ENCODE peak calls at places on chromosomes 5 and 9, in six cellular contexts. H is HCT116, D is PC-3, Z is MM.1S, V is neural progenitor cell, I is SK-N-SH. K is an unnamed sample.

GRCh38 chr5:84059672-84060071 is 325.0 kb downstream of the EDIL3 start:
- DNase-seq in H (no peak), V (no peak), I (no peak), D (peak; percentile 60), Z (no peak), K (no peak)

GRCh38 chr9:38355526-38356120 is 36.9 kb upstream of the ALDH1B1 start:
- DNase-seq in V (no peak), D (no peak), Z (no peak), I (no peak), H (no peak), K (no peak)

GRCh38 chr9:129867138-129868032 is 32.1 kb downstream of the USP20 start:
- DNase-seq in Z (no peak), H (no peak), D (no peak), I (no peak), V (no peak), K (no peak)

GRCh38 chr9:111648066-111648465 is 13.3 kb upstream of the GNG10 start:
- DNase-seq in D (no peak), H (no peak), Z (no peak), I (no peak), V (no peak), K (no peak)

GRCh38 chr5:60802216-60802615 is 41.9 kb downstream of the ELOVL7 start:
- DNase-seq in D (no peak), I (no peak), V (no peak), H (no peak), Z (no peak), K (no peak)

GRCh38 chr5:35822541-35822940 is 34.1 kb upstream of the IL7R start:
- DNase-seq in D (no peak), Z (no peak), V (no peak), H (no peak), I (no peak), K (no peak)

GRCh38 chr5:146797683-146798082 is 80.9 kb downstream of the PPP2R2B start:
- DNase-seq in I (no peak), H (no peak), V (peak; percentile 69), Z (no peak), D (no peak), K (no peak)

GRCh38 chr5:126965061-126965475 is 65.3 kb downstream of the MARCHF3 start:
- DNase-seq in I (no peak), Z (no peak), V (no peak), H (no peak), D (peak; percentile 93), K (peak; percentile 89)

GRCh38 chr5:17916451-17916850 is 282.2 kb downstream of the TAF11L14 start:
- DNase-seq in D (no peak), V (no peak), H (no peak), Z (no peak), I (no peak), K (no peak)

GRCh38 chr9:134630393-134630790 is 11.2 kb upstream of the COL5A1 start:
- DNase-seq in H (no peak), I (no peak), V (no peak), D (no peak), Z (no peak), K (no peak)

GRCh38 chr9:37353791-37354190 is 68.7 kb upstream of the GRHPR start:
- DNase-seq in H (no peak), I (no peak), Z (no peak), V (no peak), D (no peak), K (no peak)

GRCh38 chr5:109656829-109657228 is 32.9 kb upstream of the MAN2A1 start:
- DNase-seq in V (no peak), Z (peak; percentile 60), H (no peak), D (peak; percentile 93), I (no peak), K (peak; percentile 97)

GRCh38 chr5:179778591-179778990 is 15.2 kb upstream of the LTC4S start:
- DNase-seq in V (no peak), I (no peak), D (no peak), Z (no peak), H (no peak), K (no peak)

GRCh38 chr9:127568971-127569818 is 42.9 kb upstream of the STXBP1 start:
- DNase-seq in H (no peak), V (peak; percentile 96), I (peak; percentile 100), D (peak; percentile 87), Z (peak; percentile 81), K (peak; percentile 94)

GRCh38 chr5:164375051-164375450 is 869.6 kb downstream of the MAT2B start:
- DNase-seq in H (no peak), V (no peak), I (no peak), Z (no peak), D (peak; percentile 55), K (no peak)

GRCh38 chr5:1510631-1511030 is 13.1 kb downstream of the LPCAT1 start:
- DNase-seq in H (no peak), D (no peak), I (no peak), Z (no peak), V (no peak), K (no peak)

GRCh38 chr5:1510151-1510561 is 13.6 kb downstream of the LPCAT1 start:
- DNase-seq in D (no peak), Z (no peak), H (no peak), I (no peak), V (no peak), K (no peak)

GRCh38 chr5:1507961-1508678 is 15.6 kb downstream of the LPCAT1 start:
- DNase-seq in D (no peak), I (no peak), V (no peak), H (no peak), Z (no peak), K (no peak)

GRCh38 chr5:1508679-1509290 is 15.0 kb downstream of the LPCAT1 start:
- DNase-seq in D (no peak), H (no peak), I (no peak), Z (no peak), V (no peak), K (no peak)

DNA sequence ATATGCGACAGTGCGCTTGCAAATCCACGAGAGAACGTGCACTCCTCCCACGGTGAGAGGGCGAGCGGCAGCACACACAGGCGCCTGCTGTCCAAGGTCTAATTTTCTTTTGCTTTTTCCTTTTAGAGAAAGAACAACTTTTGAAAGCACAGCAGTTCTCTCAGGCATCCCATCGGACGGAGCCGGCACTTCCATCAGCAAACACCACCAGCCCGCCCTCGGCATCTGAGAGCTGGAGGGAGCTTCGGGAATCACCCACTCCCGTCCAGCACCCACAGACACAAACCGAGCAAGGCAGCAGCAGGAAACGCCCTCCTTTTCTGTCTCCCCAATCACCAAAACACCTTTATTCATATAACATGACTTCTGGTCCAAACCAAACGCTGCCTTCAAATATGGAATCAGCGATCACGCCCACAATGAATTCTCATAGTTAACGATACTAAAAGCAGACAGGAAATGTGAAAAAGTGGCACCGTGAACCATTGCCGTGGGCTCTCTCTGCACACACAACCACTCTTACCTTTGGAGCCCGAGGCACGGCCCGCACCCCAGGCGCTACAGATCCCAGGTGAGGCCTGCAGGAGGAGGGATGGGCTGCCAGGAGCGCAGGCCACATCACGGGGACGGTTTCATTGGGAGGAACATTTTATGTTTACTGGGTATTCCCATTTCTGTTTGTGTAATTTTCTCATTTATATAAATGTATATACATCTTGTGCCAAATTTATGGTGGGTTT is 14.2 kb downstream of the LPCAT1 start:
- DNase-seq in Z (no peak), H (no peak), D (no peak), I (no peak), V (no peak), K (no peak)
- TF ChIP-seq EZH2phosphoT487 in Z (no peak), H (no peak), D (no peak), I (no peak), V (no peak), K (no peak)

GRCh38 chr5:37568893-37569292 is 189.8 kb downstream of the WDR70 start:
- DNase-seq in H (no peak), Z (no peak), D (no peak), I (no peak), V (no peak), K (no peak)
- H3K9ac ChIP-seq in H (no peak overlapping the region), Z (no peak overlapping the region), D (no peak overlapping the region), I (no peak overlapping the region), V (no peak overlapping the region), K (no peak overlapping the region)

GRCh38 chr5:149679876-149680809 is 50.0 kb upstream of the PPARGC1B start:
- DNase-seq in H (no peak), D (no peak), Z (no peak), V (no peak), I (no peak), K (no peak)

GRCh38 chr5:149681252-149681651 is 48.9 kb upstream of the PPARGC1B start:
- DNase-seq in V (no peak), I (no peak), Z (no peak), D (no peak), H (no peak), K (no peak)

GRCh38 chr5:149682532-149683076 is 47.5 kb upstream of the PPARGC1B start:
- DNase-seq in I (no peak), Z (no peak), H (no peak), D (no peak), V (no peak), K (no peak)

GRCh38 chr5:149680810-149681221 is 49.3 kb upstream of the PPARGC1B start:
- DNase-seq in H (no peak), D (no peak), V (no peak), Z (no peak), I (no peak), K (no peak)

DNA sequence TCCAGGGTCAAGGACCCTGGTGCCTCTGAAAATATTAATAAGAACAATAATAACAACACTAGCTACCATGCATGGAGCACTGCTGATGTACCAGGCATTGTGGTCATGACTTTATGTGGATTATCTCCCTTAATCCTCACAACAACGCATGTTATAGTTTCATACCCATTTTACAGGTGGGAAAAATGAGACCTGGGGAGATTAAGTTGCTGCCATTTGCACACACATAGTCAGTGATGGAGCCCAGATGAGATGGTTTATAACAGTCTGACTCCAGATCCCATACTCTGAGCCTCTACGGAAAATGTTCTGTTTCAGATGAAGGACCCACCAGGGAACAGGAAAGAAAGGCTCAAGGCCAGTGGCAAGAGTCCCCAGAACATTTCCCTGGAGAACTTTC is 48.2 kb upstream of the PPARGC1B start:
- DNase-seq in V (no peak), D (no peak), H (no peak), I (no peak), Z (no peak), K (no peak)
- H3K27ac ChIP-seq in V (no peak overlapping the region), D (no peak overlapping the region), H (no peak overlapping the region), I (no peak overlapping the region), Z (no peak overlapping the region), K (no peak overlapping the region)

GRCh38 chr9:93268551-93269314 is 84.8 kb downstream of the WNK2 start:
- DNase-seq in Z (peak; percentile 95), V (no peak), D (no peak), H (no peak), I (peak; percentile 8), K (no peak)

GRCh38 chr9:93267681-93268505 is 84.0 kb downstream of the WNK2 start:
- DNase-seq in Z (no peak), V (no peak), D (no peak), I (peak; percentile 9), H (no peak), K (no peak)

GRCh38 chr9:93265972-93266371 is 82.0 kb downstream of the WNK2 start:
- DNase-seq in D (no peak), V (no peak), I (peak; percentile 13), H (no peak), Z (no peak), K (no peak)

GRCh38 chr9:93266521-93267001 is 82.6 kb downstream of the WNK2 start:
- DNase-seq in I (peak; percentile 12), D (no peak), H (no peak), V (no peak), Z (peak; percentile 41), K (no peak)

DNA sequence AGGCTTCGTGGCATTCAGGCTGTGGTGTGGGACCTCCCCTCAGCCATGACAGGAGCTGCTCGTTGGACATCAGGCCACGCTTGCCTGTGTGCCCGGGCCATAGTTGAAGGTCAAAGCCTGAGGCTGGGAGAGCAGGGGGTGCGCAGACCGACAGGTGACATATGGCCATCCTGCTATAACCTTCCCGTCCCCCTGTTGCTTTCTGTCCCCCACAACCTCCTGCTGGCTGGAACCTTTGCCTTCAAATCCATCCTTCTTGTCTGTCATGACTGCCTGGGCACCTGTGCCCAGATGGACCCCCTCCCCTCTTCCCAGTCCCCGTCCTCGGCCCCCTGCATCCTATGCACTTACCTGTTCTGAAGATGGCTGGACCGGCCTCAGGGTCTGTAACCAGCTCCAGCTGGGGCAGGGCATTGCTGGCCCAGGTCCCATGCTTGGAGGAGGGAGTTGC is 83.2 kb downstream of the WNK2 start:
- DNase-seq in D (no peak), V (no peak), H (no peak), Z (no peak), I (peak; percentile 16), K (no peak)
- TF ChIP-seq EZH2phosphoT487 in D (no peak), V (no peak), H (no peak), Z (no peak), I (no peak), K (no peak)